ENCODE peak calls at places on chromosome 1, in four cellular contexts. Q is T-cell; J is naive thymus-derived CD8-positive, alpha-beta T cell; W is NCI-H1048. C is an unnamed sample.

GRCh38 chr1:61140778-61141177 is 58.4 kb downstream of the NFIA start:
- DNase-seq in Q (no peak), J (no peak), W (no peak), C (no peak)

GRCh38 chr1:163427336-163427735 is 105.6 kb downstream of the NUF2 start:
- DNase-seq in Q (no peak), J (no peak), W (no peak), C (no peak)

GRCh38 chr1:38693759-38694158 is 165.8 kb downstream of the RRAGC start:
- DNase-seq in Q (no peak), J (no peak), W (no peak), C (no peak)

GRCh38 chr1:223135176-223135575 is 7.9 kb downstream of the TLR5 start:
- DNase-seq in Q (no peak), J (no peak), W (no peak), C (no peak)

GRCh38 chr1:195082183-195082582 is 1526.1 kb downstream of the KCNT2 start:
- DNase-seq in Q (no peak), J (no peak), W (no peak), C (no peak)

GRCh38 chr1:117142200-117142599 is 20.7 kb upstream of the TRIM45 start:
- DNase-seq in Q (no peak), J (no peak), W (no peak), C (no peak)

GRCh38 chr1:115807723-115808122 is 33.2 kb downstream of the NHLH2 start:
- DNase-seq in Q (no peak), J (no peak), W (peak; percentile 63), C (peak; percentile 15)

GRCh38 chr1:213761845-213762407 is 225.8 kb upstream of the PROX1 start:
- DNase-seq in Q (peak; percentile 31), J (peak; percentile 24), W (no peak), C (peak; percentile 5)

GRCh38 chr1:75083223-75083622 is 51.0 kb upstream of the LHX8 start:
- DNase-seq in Q (no peak), J (no peak), W (no peak), C (no peak)

GRCh38 chr1:56958526-56958925 is 7.3 kb downstream of the C8B start:
- DNase-seq in Q (no peak), J (no peak), W (no peak), C (no peak)

C was measured in central memory CD4-positive, alpha-beta T cell.